ENCODE peak calls at places on chromosomes 11 and 22, in five cellular contexts. V is Caco-2, U is heart right ventricle, Z is heart left ventricle, P is psoas muscle. J is an unnamed sample.

GRCh38 chr11:1304376-1304775 is 5.1 kb downstream of the TOLLIP start:
- DNase-seq in V (no peak), U (no peak), Z (no peak), P (no peak), J (no peak)

GRCh38 chr11:78646564-78647185 is 72.0 kb upstream of the NARS2 start:
- DNase-seq in V (peak), U (peak), Z (no peak), P (no peak), J (no peak)

GRCh38 chr11:35087648-35088047 is 51.3 kb upstream of the CD44 start:
- DNase-seq in V (no peak), U (peak), Z (peak), P (no peak), J (no peak)

GRCh38 chr11:630871-631270 is 3.9 kb upstream of the SCT start:
- DNase-seq in V (no peak), U (no peak), Z (no peak), P (no peak), J (no peak)

GRCh38 chr11:101566626-101567025 is 17.2 kb downstream of the TRPC6 start:
- DNase-seq in V (no peak), U (no peak), Z (no peak), P (no peak), J (no peak)

GRCh38 chr22:23752090-23752691 is 1.3 kb upstream of the ZNF70 start:
- DNase-seq in V (no peak), U (no peak), Z (no peak), P (no peak), J (no peak)

GRCh38 chr22:47123006-47123826 is 360.8 kb downstream of the TBC1D22A start:
- DNase-seq in V (no peak), U (no peak), Z (no peak), P (no peak), J (no peak)

GRCh38 chr11:10114593-10115404 is 179.2 kb downstream of the SBF2 start:
- DNase-seq in V (no peak), U (no peak), Z (no peak), P (no peak), J (no peak)

GRCh38 chr11:17471501-17471900 is 5.1 kb downstream of the ABCC8 start:
- DNase-seq in V (no peak), U (no peak), Z (no peak), P (peak), J (no peak)

GRCh38 chr11:2214527-2215229 is 43.1 kb upstream of the TH start:
- DNase-seq in V (peak), U (no peak), Z (peak), P (peak), J (no peak)

GRCh38 chr11:69403556-69404215 is 77.8 kb upstream of the LINC01488 start:
- DNase-seq in V (no peak), U (no peak), Z (no peak), P (no peak), J (no peak)

GRCh38 chr11:122649133-122649532 is 6.4 kb upstream of the UBASH3B start:
- DNase-seq in V (no peak), U (no peak), Z (no peak), P (no peak), J (no peak)

GRCh38 chr11:2139118-2139490 is at the start of gene IGF2:
- DNase-seq in V (no peak), U (no peak), Z (peak), P (peak), J (no peak)

GRCh38 chr11:211741-212140 is 4.2 kb downstream of the RIC8A start:
- DNase-seq in V (no peak), U (no peak), Z (no peak), P (peak), J (no peak)

GRCh38 chr11:132895340-132895739 is 637.0 kb downstream of the OPCML start:
- DNase-seq in V (no peak), U (no peak), Z (no peak), P (no peak), J (no peak)

GRCh38 chr22:38246692-38247091 is 26.1 kb downstream of the TMEM184B start:
- DNase-seq in V (no peak), U (peak), Z (peak), P (peak), J (peak)

GRCh38 chr11:70511345-70511744 is 113.0 kb downstream of the CTTN start:
- DNase-seq in V (no peak), U (no peak), Z (no peak), P (no peak), J (no peak)

GRCh38 chr22:36540867-36541642 is 12.1 kb upstream of the EIF3D start:
- DNase-seq in V (no peak), U (no peak), Z (no peak), P (no peak), J (no peak)

GRCh38 chr11:104678408-104678807 is 219.9 kb downstream of the CASP12 start:
- DNase-seq in V (no peak), U (no peak), Z (no peak), P (no peak), J (no peak)

GRCh38 chr11:120682866-120683265 is 171.3 kb downstream of the GRIK4 start:
- DNase-seq in V (peak), U (no peak), Z (no peak), P (no peak), J (no peak)

GRCh38 chr11:1298695-1299492 is 10.5 kb downstream of the TOLLIP start:
- DNase-seq in V (peak), U (peak), Z (peak), P (peak), J (peak)

GRCh38 chr22:19902245-19902699 is 39.3 kb upstream of the COMT start:
- DNase-seq in V (no peak), U (no peak), Z (no peak), P (no peak), J (no peak)

GRCh38 chr22:48511211-48511610 is 1316.5 kb downstream of the BRD1 start:
- DNase-seq in V (no peak), U (no peak), Z (no peak), P (no peak), J (no peak)

GRCh38 chr22:49281467-49282340 is 546.0 kb downstream of the BRD1 start:
- DNase-seq in V (no peak), U (no peak), Z (no peak), P (no peak), J (peak)

GRCh38 chr22:24875862-24876506 is 70.0 kb downstream of the SGSM1 start:
- DNase-seq in V (no peak), U (no peak), Z (no peak), P (no peak), J (no peak)

GRCh38 chr11:118462178-118462577 is 25.9 kb downstream of the KMT2A start:
- DNase-seq in V (no peak), U (no peak), Z (no peak), P (no peak), J (no peak)

GRCh38 chr11:94574193-94574961 is 7.2 kb downstream of the PIWIL4 start:
- DNase-seq in V (no peak), U (no peak), Z (no peak), P (no peak), J (no peak)

GRCh38 chr22:48744967-48745841 is 1082.5 kb downstream of the BRD1 start:
- DNase-seq in V (peak), U (no peak), Z (no peak), P (no peak), J (no peak)

GRCh38 chr11:131408011-131408640 is 37.7 kb downstream of the NTM start:
- DNase-seq in V (peak), U (peak), Z (peak), P (no peak), J (no peak)

GRCh38 chr11:63906585-63906984 is 10.4 kb downstream of the RCOR2 start:
- DNase-seq in V (no peak), U (no peak), Z (no peak), P (no peak), J (no peak)

DNA sequence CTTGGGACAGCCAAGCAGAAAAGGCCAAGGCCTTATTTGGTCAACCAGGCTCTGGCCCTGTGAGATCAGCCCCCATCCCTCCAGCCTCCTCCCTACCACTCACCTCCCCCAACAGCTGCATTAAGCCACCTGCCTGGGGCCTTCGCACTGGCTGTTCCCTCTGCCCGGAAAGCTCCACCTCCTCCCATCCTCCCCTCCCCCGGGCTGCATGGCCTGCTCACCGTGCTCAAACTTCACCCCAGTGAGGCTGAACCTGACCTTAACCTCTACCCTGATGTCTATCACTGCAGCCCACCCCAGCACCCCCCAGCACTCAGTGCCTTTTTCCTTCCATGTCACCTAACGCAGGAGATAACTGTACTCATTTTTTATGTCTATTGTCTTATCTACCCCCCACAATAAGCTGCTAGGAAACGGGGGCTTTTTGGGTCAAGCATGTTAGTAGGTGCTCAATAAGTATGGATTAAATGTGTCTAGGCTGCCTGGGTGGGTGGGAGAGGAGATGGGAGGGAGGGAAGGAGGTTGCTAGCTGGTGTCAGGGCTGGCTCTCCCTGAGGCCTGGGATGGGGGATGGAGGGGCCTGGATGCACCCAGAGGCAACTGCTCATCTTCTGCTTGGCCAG is 912 bp downstream of the PTPRCAP start:
- DNase-seq in V (no peak), U (no peak), Z (no peak), P (no peak), J (no peak)
- H3K4me3 ChIP-seq in V (no peak), U (no peak), Z (no peak), P (no peak), J (no peak)

DNA sequence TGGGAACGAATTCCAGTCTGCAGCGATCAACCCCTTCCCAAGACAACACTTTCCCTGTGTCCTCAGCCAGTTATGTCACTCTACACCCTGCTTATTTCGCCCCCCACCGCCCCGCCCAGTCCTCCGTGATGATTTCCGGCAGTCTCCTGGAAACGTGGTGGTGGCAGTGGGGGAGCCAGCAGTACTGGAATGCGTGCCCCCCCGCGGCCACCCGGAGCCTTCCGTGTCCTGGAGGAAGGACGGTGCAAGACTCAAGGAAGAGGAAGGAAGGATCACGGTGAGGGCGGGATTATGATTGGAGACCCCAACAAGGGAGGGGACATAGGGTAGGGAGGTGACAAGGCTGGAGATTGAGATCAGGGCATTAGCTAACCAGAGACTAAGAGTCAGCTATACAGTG is 4.1 kb downstream of the ROBO3 start:
- DNase-seq in V (peak), U (no peak), Z (no peak), P (no peak), J (no peak)
- H3K4me3 ChIP-seq in V (no peak), U (no peak), Z (no peak), P (no peak), J (peak)

DNA sequence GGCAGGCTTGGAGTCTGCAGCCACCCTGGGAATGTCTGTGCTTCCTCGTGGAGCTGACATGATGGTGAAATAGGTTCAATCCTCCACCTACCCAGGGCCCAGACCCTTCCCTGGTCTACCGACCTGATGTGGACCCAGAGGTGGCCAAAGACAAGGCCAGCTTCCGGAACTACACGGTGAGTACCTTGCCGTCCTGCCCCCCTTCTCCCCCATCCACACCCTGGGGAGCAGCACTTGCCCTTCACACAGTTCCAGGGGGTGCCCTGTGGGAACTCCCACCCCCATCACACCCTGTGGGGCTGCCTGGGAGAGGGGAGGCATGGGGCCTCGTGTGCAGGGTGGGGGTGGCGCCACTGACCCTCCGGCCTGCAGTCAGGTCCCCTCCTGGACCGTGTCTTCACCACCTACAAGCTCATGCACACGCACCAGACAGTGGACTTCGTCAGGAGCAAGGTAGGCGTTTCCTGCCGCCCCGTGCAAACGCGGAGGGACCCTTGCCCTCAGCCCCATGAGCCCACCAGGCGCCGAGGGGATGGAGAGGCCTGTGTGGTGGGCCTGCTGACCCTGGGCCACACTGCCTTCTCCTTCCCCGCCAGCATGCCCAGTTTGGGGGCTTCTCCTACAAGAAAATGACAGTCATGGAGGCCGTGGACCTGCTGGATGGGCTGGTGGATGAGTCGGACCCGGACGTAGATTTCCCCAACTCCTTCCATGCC is 789 bp downstream of the MIOX start:
- DNase-seq in V (no peak), U (no peak), Z (no peak), P (no peak), J (no peak)
- H3K4me3 ChIP-seq in V (no peak), U (no peak), Z (no peak), P (no peak), J (no peak)

DNA sequence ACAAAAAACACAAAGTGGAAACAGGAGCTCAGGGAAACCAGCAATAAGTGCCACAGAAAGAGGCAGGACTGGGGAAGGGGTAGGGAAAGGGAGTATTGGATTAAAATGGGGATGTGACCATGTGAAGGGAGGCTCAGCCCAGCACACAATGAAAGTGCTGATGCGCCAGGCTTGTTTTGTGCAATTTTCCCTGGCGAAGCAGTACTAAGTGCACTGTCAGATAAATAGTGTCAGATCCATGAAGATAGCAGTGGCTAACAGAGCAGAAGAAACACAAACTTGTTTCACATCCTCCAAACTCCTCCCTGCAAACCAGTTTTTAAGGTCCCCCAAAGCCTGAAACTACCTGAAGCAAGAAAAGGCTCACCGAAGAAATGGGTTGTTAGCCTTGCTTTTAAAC is 50.7 kb upstream of the RAPSN start:
- DNase-seq in V (no peak), U (no peak), Z (peak), P (no peak), J (no peak)
- H3K4me3 ChIP-seq in V (no peak), U (no peak), Z (no peak), P (no peak), J (no peak)

GRCh38 chr11:5701184-5701583 is 11.6 kb downstream of the TRIM22 start:
- DNase-seq in V (no peak), U (no peak), Z (no peak), P (no peak), J (no peak)
- H3K4me3 ChIP-seq in V (no peak), U (no peak), Z (no peak), P (no peak), J (no peak)

DNA sequence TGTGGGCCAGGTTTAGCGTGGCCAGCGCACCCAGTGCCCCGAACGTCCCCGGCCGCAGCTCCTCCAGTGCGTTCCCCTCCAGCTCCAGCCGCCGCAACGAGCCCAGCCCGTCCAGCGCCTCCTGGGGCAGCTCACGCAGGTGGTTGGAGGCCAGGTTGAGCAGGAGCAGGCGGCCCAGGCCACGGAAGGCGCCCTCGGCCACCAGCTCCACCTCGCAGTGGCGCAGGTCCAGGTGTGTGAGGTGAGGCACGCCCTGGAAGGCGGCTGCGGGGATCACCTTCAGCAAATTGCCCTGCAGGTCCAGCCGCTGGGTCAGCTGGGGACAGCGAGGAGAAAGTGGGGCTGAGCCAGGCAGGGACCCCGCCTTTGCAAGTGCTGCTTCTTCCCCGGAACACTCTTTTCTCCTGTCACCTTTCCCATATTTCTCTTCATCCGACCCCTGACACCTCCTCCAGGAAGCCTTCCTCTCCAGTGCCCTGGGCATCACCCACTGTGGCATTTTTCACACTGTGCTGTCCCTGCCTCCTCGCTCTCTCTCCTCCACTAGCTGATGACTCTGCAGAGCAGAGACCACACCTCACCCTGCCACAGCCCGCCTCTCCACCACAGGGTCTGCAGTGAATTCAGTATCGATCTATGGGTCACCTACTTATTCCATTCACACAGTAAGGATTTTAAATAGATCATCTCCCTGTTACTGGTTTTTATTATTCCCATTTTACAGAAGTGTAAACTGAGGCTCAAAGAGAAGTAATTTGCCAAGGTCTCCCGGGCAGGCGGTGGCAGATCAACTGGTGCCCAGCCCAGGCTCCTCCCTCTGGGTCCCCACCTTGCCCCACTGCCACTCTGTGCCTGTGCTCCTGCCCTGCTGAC is 1.9 kb downstream of the CHADL start:
- DNase-seq in V (no peak), U (no peak), Z (no peak), P (no peak), J (no peak)
- H3K4me3 ChIP-seq in V (no peak), U (peak), Z (no peak), P (no peak), J (peak)